ENCODE peak calls at places on chromosome 22, in seven cellular contexts. F is pancreas; S is CD4-positive, alpha-beta T cell; X is fibroblast of pulmonary artery; R is AG09319; M is colonic mucosa; V is A549. W is an unnamed sample.

GRCh38 chr22:31496735-31497146 is 405 bp downstream of the SFI1 start:
- DNase-seq in F (no peak), S (peak), X (peak), R (no peak), M (peak), V (no peak), W (no peak)

GRCh38 chr22:34122064-34122463 is 201.8 kb upstream of the LARGE1 start:
- DNase-seq in F (no peak), S (no peak), X (no peak), R (no peak), M (no peak), V (no peak), W (no peak)

GRCh38 chr22:40027191-40028097 is 32.7 kb downstream of the FAM83F start:
- DNase-seq in F (no peak), S (no peak), X (no peak), R (no peak), M (no peak), V (no peak), W (peak)

GRCh38 chr22:42925598-42925997 is 68.5 kb upstream of the ARFGAP3 start:
- DNase-seq in F (no peak), S (no peak), X (no peak), R (no peak), M (no peak), V (no peak), W (no peak)

GRCh38 chr22:38327805-38328204 is 10.6 kb upstream of the CSNK1E start:
- DNase-seq in F (no peak), S (no peak), X (no peak), R (no peak), M (no peak), V (no peak), W (no peak)

GRCh38 chr22:23897320-23897719 is 3.1 kb downstream of the MIF start:
- DNase-seq in F (no peak), S (no peak), X (no peak), R (no peak), M (no peak), V (no peak), W (no peak)

GRCh38 chr22:46710842-46711241 is 27.2 kb downstream of the CERK start:
- DNase-seq in F (no peak), S (no peak), X (no peak), R (no peak), M (no peak), V (no peak), W (no peak)

GRCh38 chr22:33837806-33838205 is 82.5 kb downstream of the LARGE1 start:
- DNase-seq in F (no peak), S (no peak), X (no peak), R (no peak), M (no peak), V (no peak), W (no peak)

GRCh38 chr22:23750744-23751440 is at the start of gene ZNF70:
- DNase-seq in F (peak), S (peak), X (peak), R (peak), M (peak), V (peak), W (peak)

GRCh38 chr22:23212061-23213030 is 32.0 kb downstream of the BCR start:
- DNase-seq in F (no peak), S (no peak), X (no peak), R (no peak), M (no peak), V (no peak), W (no peak)

GRCh38 chr22:19942071-19942885 is 660 bp upstream of the TXNRD2 start:
- DNase-seq in F (peak), S (no peak), X (peak), R (no peak), M (no peak), V (peak), W (no peak)

GRCh38 chr22:23192558-23192957 is 12.2 kb downstream of the BCR start:
- DNase-seq in F (no peak), S (no peak), X (no peak), R (no peak), M (no peak), V (no peak), W (no peak)

GRCh38 chr22:19463491-19464469 is 15.2 kb downstream of the UFD1 start:
- DNase-seq in F (no peak), S (no peak), X (no peak), R (no peak), M (no peak), V (no peak), W (no peak)

GRCh38 chr22:31897842-31898241 is 46.5 kb upstream of the YWHAH start:
- DNase-seq in F (no peak), S (no peak), X (peak), R (no peak), M (no peak), V (no peak), W (no peak)

GRCh38 chr22:29245626-29246385 is 22.0 kb downstream of the RHBDD3 start:
- DNase-seq in F (peak), S (peak), X (peak), R (no peak), M (peak), V (peak), W (no peak)

GRCh38 chr22:27663031-27663367 is 138.6 kb downstream of the MN1 start:
- DNase-seq in F (no peak), S (no peak), X (no peak), R (no peak), M (no peak), V (no peak), W (no peak)

GRCh38 chr22:33975841-33976240 is 55.6 kb upstream of the LARGE1 start:
- DNase-seq in F (no peak), S (no peak), X (no peak), R (no peak), M (no peak), V (no peak), W (no peak)

GRCh38 chr22:46045459-46046298 is 68.7 kb upstream of the WNT7B start:
- DNase-seq in F (peak), S (no peak), X (no peak), R (no peak), M (no peak), V (no peak), W (no peak)

GRCh38 chr22:35299217-35299716 is 427 bp upstream of the TOM1 start:
- DNase-seq in F (no peak), S (no peak), X (peak), R (no peak), M (no peak), V (no peak), W (no peak)

GRCh38 chr22:46657996-46658947 is 38.1 kb downstream of the GRAMD4 start:
- DNase-seq in F (no peak), S (no peak), X (no peak), R (no peak), M (no peak), V (no peak), W (no peak)

GRCh38 chr22:17897411-17897810 is 123.1 kb upstream of the BID start:
- DNase-seq in F (no peak), S (no peak), X (no peak), R (no peak), M (no peak), V (no peak), W (no peak)

GRCh38 chr22:23240639-23241389 is 60.5 kb downstream of the BCR start:
- DNase-seq in F (no peak), S (no peak), X (peak), R (no peak), M (no peak), V (peak), W (no peak)

GRCh38 chr22:27784099-27784446 is 17.5 kb downstream of the MN1 start:
- DNase-seq in F (no peak), S (no peak), X (no peak), R (no peak), M (no peak), V (no peak), W (no peak)

GRCh38 chr22:21938906-21939305 is 13.7 kb downstream of the PPM1F start:
- DNase-seq in F (no peak), S (no peak), X (no peak), R (no peak), M (no peak), V (no peak), W (no peak)

GRCh38 chr22:21940521-21940920 is 12.1 kb downstream of the PPM1F start:
- DNase-seq in F (no peak), S (no peak), X (no peak), R (no peak), M (no peak), V (no peak), W (peak)

GRCh38 chr22:21937821-21938070 is 14.9 kb downstream of the PPM1F start:
- DNase-seq in F (no peak), S (no peak), X (no peak), R (peak), M (no peak), V (no peak), W (no peak)

GRCh38 chr22:21938071-21938822 is 14.4 kb downstream of the PPM1F start:
- DNase-seq in F (peak), S (peak), X (peak), R (peak), M (peak), V (peak), W (peak)

GRCh38 chr22:21939392-21940319 is 13.0 kb downstream of the PPM1F start:
- DNase-seq in F (no peak), S (no peak), X (no peak), R (no peak), M (no peak), V (no peak), W (peak)
- TF ChIP-seq CTCF in F (no peak), S (no peak), X (no peak), R (no peak), M (no peak), V (no peak), W (no peak)

GRCh38 chr22:50641696-50642607 is 14.0 kb upstream of the ARSA start:
- DNase-seq in F (no peak), S (no peak), X (peak), R (no peak), M (no peak), V (no peak), W (no peak)
- TF ChIP-seq CTCF in F (no peak), S (no peak), X (peak), R (peak), M (peak), V (no peak), W (no peak)

DNA sequence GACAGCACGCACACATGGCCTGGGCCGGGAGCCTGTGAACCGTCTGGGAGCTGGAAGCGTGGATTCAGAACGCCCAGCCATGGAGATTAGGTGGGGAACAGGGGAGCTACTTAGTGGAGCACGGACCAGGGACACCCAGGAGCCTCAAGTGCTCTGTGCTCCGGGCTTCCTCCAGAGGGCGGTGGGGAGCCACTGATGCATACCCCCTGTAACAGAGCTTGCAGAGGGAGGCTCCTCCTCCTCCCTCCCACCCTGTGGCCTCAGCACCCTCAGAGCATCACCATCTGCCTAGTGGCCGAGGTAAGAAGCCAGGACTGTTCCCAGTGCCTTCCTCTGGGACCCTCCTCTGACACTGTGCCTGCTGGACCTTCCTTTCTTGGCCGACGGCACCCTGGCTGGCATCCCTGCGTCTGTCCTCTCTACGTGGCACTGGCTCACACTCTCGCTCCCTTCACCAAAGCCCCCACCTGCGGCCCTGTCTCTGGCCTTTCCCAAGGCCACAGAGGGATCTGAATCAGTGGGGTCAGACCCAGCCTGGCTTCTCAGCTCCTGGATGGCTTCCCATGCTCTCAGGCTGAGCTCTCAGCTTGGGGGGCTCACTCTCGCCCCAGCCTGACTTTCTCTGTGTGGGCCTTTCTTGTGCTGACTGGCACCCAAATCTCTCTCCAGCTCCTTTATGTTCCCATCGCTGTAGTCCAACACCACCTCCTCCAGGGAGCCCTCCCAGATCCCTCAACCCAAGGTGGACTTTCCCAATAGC is 780.9 kb downstream of the BRD1 start:
- DNase-seq in F (no peak), S (no peak), X (no peak), R (no peak), M (peak), V (peak), W (no peak)
- TF ChIP-seq CTCF in F (no peak), S (no peak), X (no peak), R (no peak), M (no peak), V (peak), W (peak)

GRCh38 chr22:44461614-44462013 is 36.4 kb downstream of the RTL6 start:
- DNase-seq in F (no peak), S (no peak), X (no peak), R (no peak), M (peak), V (no peak), W (no peak)

GRCh38 chr22:44462246-44463015 is 35.6 kb downstream of the RTL6 start:
- DNase-seq in F (no peak), S (no peak), X (no peak), R (no peak), M (peak), V (no peak), W (no peak)

GRCh38 chr22:44459041-44459440 is 39.0 kb downstream of the RTL6 start:
- DNase-seq in F (no peak), S (no peak), X (no peak), R (no peak), M (peak), V (no peak), W (no peak)

GRCh38 chr22:44460287-44461082 is 37.5 kb downstream of the RTL6 start:
- DNase-seq in F (no peak), S (no peak), X (no peak), R (no peak), M (peak), V (no peak), W (no peak)

GRCh38 chr22:44461083-44461375 is 37.0 kb downstream of the RTL6 start:
- DNase-seq in F (no peak), S (no peak), X (no peak), R (no peak), M (peak), V (no peak), W (no peak)
- TF ChIP-seq CTCF in F (no peak), S (no peak), X (no peak), R (no peak), M (no peak), V (no peak), W (no peak)

W was measured in CD14-positive monocyte.